ENCODE peak calls at places on chromosomes 4 and X, in six cellular contexts. One of them, this sample, is unnamed. For H3K9me3, the result is how much of the 10 kb centered on the place peaks cover.

GRCh38 chrX:2425281-2426071 is 75.3 kb downstream of the DHRSX start:
- DNase-seq in lung: no peak
- DNase-seq in OCI-LY7: peak
- DNase-seq in cardiac muscle cell: no peak
- DNase-seq in BE2C: no peak
- DNase-seq in tibial artery: no peak
- DNase-seq in this sample: no peak

GRCh38 chr4:151604238-151604637 is 156.6 kb downstream of the GATB start:
- DNase-seq in OCI-LY7: peak
- DNase-seq in cardiac muscle cell: no peak
- DNase-seq in tibial artery: no peak
- DNase-seq in BE2C: peak
- DNase-seq in lung: no peak
- DNase-seq in this sample: no peak

GRCh38 chrX:155767101-155767878 is 113.9 kb upstream of the VAMP7 start:
- DNase-seq in cardiac muscle cell: peak
- DNase-seq in lung: peak
- DNase-seq in tibial artery: peak
- DNase-seq in BE2C: no peak
- DNase-seq in OCI-LY7: no peak
- DNase-seq in this sample: no peak

GRCh38 chr4:55854132-55854531 is 684 bp downstream of the EXOC1 start:
- DNase-seq in cardiac muscle cell: peak
- DNase-seq in tibial artery: no peak
- DNase-seq in lung: no peak
- DNase-seq in OCI-LY7: peak
- DNase-seq in BE2C: no peak
- DNase-seq in this sample: no peak

GRCh38 chr4:79217043-79217442 is 108.8 kb downstream of the NAA11 start:
- DNase-seq in cardiac muscle cell: no peak
- DNase-seq in OCI-LY7: no peak
- DNase-seq in lung: no peak
- DNase-seq in tibial artery: no peak
- DNase-seq in BE2C: no peak
- DNase-seq in this sample: no peak

GRCh38 chr4:82780398-82781231 is 18.0 kb downstream of the SCD5 start:
- DNase-seq in BE2C: peak
- DNase-seq in lung: peak
- DNase-seq in OCI-LY7: no peak
- DNase-seq in cardiac muscle cell: peak
- DNase-seq in tibial artery: peak
- DNase-seq in this sample: no peak

GRCh38 chr4:7499661-7500060 is 64.9 kb upstream of the PSAPL1 start:
- DNase-seq in cardiac muscle cell: no peak
- DNase-seq in BE2C: no peak
- DNase-seq in tibial artery: no peak
- DNase-seq in lung: no peak
- DNase-seq in OCI-LY7: no peak
- DNase-seq in this sample: no peak

GRCh38 chr4:17962171-17962570 is 59.4 kb downstream of the LCORL start:
- DNase-seq in BE2C: no peak
- DNase-seq in tibial artery: no peak
- DNase-seq in cardiac muscle cell: no peak
- DNase-seq in lung: no peak
- DNase-seq in OCI-LY7: no peak
- DNase-seq in this sample: no peak

GRCh38 chr4:2941138-2942036 is 21.8 kb downstream of the NOP14 start:
- DNase-seq in OCI-LY7: no peak
- DNase-seq in BE2C: no peak
- DNase-seq in tibial artery: peak
- DNase-seq in cardiac muscle cell: no peak
- DNase-seq in lung: peak
- DNase-seq in this sample: no peak

GRCh38 chr4:146524663-146525062 is 2.9 kb upstream of the SLC10A7 start:
- DNase-seq in cardiac muscle cell: no peak
- DNase-seq in BE2C: no peak
- DNase-seq in tibial artery: no peak
- DNase-seq in lung: no peak
- DNase-seq in OCI-LY7: no peak
- DNase-seq in this sample: no peak

GRCh38 chrX:20412871-20413486 is 146.3 kb upstream of the RPS6KA3 start:
- DNase-seq in lung: peak
- DNase-seq in OCI-LY7: peak
- DNase-seq in tibial artery: peak
- DNase-seq in BE2C: no peak
- DNase-seq in cardiac muscle cell: no peak
- DNase-seq in this sample: no peak

GRCh38 chr4:2334826-2335728 is 73.2 kb upstream of the MXD4 start:
- DNase-seq in tibial artery: peak
- DNase-seq in OCI-LY7: no peak
- DNase-seq in BE2C: no peak
- DNase-seq in lung: peak
- DNase-seq in cardiac muscle cell: no peak
- DNase-seq in this sample: peak

GRCh38 chr4:126779001-126779400 is 853.8 kb upstream of the INTU start:
- DNase-seq in lung: no peak
- DNase-seq in cardiac muscle cell: no peak
- DNase-seq in BE2C: no peak
- DNase-seq in tibial artery: no peak
- DNase-seq in OCI-LY7: no peak
- DNase-seq in this sample: no peak

GRCh38 chrX:110182362-110182761 is 135.5 kb downstream of the AMMECR1 start:
- DNase-seq in cardiac muscle cell: no peak
- DNase-seq in tibial artery: no peak
- DNase-seq in BE2C: peak
- DNase-seq in lung: no peak
- DNase-seq in OCI-LY7: no peak
- DNase-seq in this sample: no peak

DNA sequence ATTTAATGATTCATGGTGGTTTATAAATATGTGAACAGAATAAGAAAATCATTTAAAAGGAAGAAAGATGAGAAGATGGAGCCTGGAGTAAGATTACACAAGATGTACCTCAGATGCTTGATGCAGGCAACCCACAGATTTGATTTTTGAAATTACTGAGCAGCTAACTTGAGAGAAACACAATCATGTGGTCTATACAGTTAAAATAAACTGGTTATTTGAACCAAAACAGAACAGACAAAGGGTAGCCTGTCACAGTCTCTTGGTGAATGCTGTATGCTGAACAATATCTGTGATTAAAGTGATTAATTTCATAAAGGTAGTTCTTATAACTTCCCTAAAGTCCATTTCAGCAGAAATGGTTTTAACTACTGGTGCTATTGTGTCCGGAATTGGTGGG is 4.2 kb downstream of the PI4K2B start:
- DNase-seq in OCI-LY7: no peak
- DNase-seq in lung: no peak
- DNase-seq in BE2C: no peak
- DNase-seq in cardiac muscle cell: no peak
- DNase-seq in tibial artery: no peak
- DNase-seq in this sample: no peak
- H3K9me3 ChIP-seq in OCI-LY7: under half
- H3K9me3 ChIP-seq in lung: under half
- H3K9me3 ChIP-seq in BE2C: under half
- H3K9me3 ChIP-seq in cardiac muscle cell: under half
- H3K9me3 ChIP-seq in tibial artery: under half
- H3K9me3 ChIP-seq in this sample: under half

GRCh38 chr4:39335566-39335965 is 30.6 kb downstream of the RFC1 start:
- DNase-seq in lung: no peak
- DNase-seq in tibial artery: no peak
- DNase-seq in OCI-LY7: no peak
- DNase-seq in BE2C: no peak
- DNase-seq in cardiac muscle cell: no peak
- DNase-seq in this sample: no peak
- H3K9me3 ChIP-seq in lung: under half
- H3K9me3 ChIP-seq in tibial artery: under half
- H3K9me3 ChIP-seq in OCI-LY7: under half
- H3K9me3 ChIP-seq in BE2C: under half
- H3K9me3 ChIP-seq in cardiac muscle cell: under half
- H3K9me3 ChIP-seq in this sample: under half

GRCh38 chrX:37542791-37543190 is 28.7 kb upstream of the LANCL3 start:
- DNase-seq in cardiac muscle cell: no peak
- DNase-seq in tibial artery: no peak
- DNase-seq in lung: no peak
- DNase-seq in OCI-LY7: no peak
- DNase-seq in BE2C: no peak
- DNase-seq in this sample: no peak

GRCh38 chrX:37545066-37545465 is 26.4 kb upstream of the LANCL3 start:
- DNase-seq in cardiac muscle cell: no peak
- DNase-seq in OCI-LY7: no peak
- DNase-seq in lung: no peak
- DNase-seq in tibial artery: no peak
- DNase-seq in BE2C: no peak
- DNase-seq in this sample: no peak

GRCh38 chrX:37543324-37543723 is 28.1 kb upstream of the LANCL3 start:
- DNase-seq in tibial artery: no peak
- DNase-seq in OCI-LY7: no peak
- DNase-seq in cardiac muscle cell: no peak
- DNase-seq in lung: no peak
- DNase-seq in BE2C: no peak
- DNase-seq in this sample: no peak

DNA sequence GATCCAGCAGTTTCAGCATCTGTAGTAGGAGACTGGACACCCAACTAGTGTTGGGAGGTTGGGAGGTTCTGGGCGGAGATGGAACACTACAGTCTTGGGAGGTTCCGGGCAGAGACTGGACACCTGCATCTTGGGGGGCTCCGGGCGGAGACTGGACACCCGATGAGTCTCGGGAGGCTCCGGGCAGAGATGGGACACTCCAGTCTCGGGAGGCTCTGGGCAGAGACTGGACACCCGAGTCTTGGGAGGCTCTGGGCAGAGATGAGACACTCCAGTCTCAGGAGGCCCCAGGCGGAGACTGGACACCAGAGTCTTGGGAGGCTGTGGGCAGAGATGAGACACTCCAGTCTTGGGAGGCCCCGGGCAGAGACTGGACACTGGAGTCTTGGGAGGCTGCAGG is 29.5 kb upstream of the LANCL3 start:
- DNase-seq in tibial artery: no peak
- DNase-seq in OCI-LY7: no peak
- DNase-seq in lung: no peak
- DNase-seq in cardiac muscle cell: no peak
- DNase-seq in BE2C: no peak
- DNase-seq in this sample: no peak
- H3K9me3 ChIP-seq in tibial artery: under half
- H3K9me3 ChIP-seq in OCI-LY7: under half
- H3K9me3 ChIP-seq in lung: under half
- H3K9me3 ChIP-seq in cardiac muscle cell: under half
- H3K9me3 ChIP-seq in BE2C: under half
- H3K9me3 ChIP-seq in this sample: under half

GRCh38 chr4:253936-254756 is 51.1 kb downstream of the ZNF732 start:
- DNase-seq in BE2C: no peak
- DNase-seq in lung: no peak
- DNase-seq in tibial artery: no peak
- DNase-seq in OCI-LY7: no peak
- DNase-seq in cardiac muscle cell: no peak
- DNase-seq in this sample: no peak
- H3K9me3 ChIP-seq in BE2C: under half
- H3K9me3 ChIP-seq in lung: under half
- H3K9me3 ChIP-seq in tibial artery: half or more
- H3K9me3 ChIP-seq in OCI-LY7: half or more
- H3K9me3 ChIP-seq in cardiac muscle cell: under half
- H3K9me3 ChIP-seq in this sample: half or more

This sample was measured in esophagus muscularis mucosa.